ENCODE peak calls at places on chromosomes 3 and 15, in five cellular contexts. B is H1, V is hepatocyte, O is A549, L is bronchial epithelial cell. H is an unnamed sample.

GRCh38 chr3:36700537-36701248 is 63.7 kb downstream of the DCLK3 start:
- DNase-seq in B (peak; percentile 31), V (peak; percentile 75), O (peak; percentile 72), L (peak; percentile 63), H (peak; percentile 47)

GRCh38 chr15:63915888-63916731 is 82.4 kb upstream of the HERC1 start:
- DNase-seq in B (no peak), V (no peak), O (peak; percentile 47), L (peak; percentile 15), H (peak; percentile 13)

GRCh38 chr3:12513694-12514446 is 29.6 kb downstream of the TSEN2 start:
- DNase-seq in B (no peak), V (no peak), O (no peak), L (no peak), H (no peak)

GRCh38 chr3:15206662-15207576 is 873 bp downstream of the CAPN7 start:
- DNase-seq in B (peak; percentile 15), V (peak; percentile 59), O (peak; percentile 43), L (peak; percentile 58), H (no peak)

GRCh38 chr3:128226794-128227399 is 73.6 kb downstream of the EEFSEC start:
- DNase-seq in B (peak; percentile 29), V (peak; percentile 28), O (peak; percentile 29), L (no peak), H (peak; percentile 22)

GRCh38 chr15:56286213-56286612 is 42.5 kb upstream of the RFX7 start:
- DNase-seq in B (no peak), V (no peak), O (peak; percentile 8), L (no peak), H (no peak)

GRCh38 chr3:173624086-173624485 is 226.5 kb downstream of the NLGN1 start:
- DNase-seq in B (no peak), V (no peak), O (no peak), L (no peak), H (no peak)

GRCh38 chr3:194267744-194268658 is 83.1 kb downstream of the CPN2 start:
- DNase-seq in B (no peak), V (no peak), O (no peak), L (no peak), H (no peak)

GRCh38 chr3:42314411-42314810 is 48.4 kb upstream of the CCK start:
- DNase-seq in B (no peak), V (no peak), O (peak; percentile 8), L (no peak), H (no peak)

GRCh38 chr3:66227917-66228316 is 7.1 kb downstream of the SLC25A26 start:
- DNase-seq in B (no peak), V (no peak), O (no peak), L (no peak), H (no peak)

GRCh38 chr3:55592572-55592971 is 105.5 kb upstream of the WNT5A start:
- DNase-seq in B (no peak), V (no peak), O (no peak), L (peak; percentile 64), H (no peak)
- H3K4me3 ChIP-seq in B (no peak overlapping the region), V (no peak overlapping the region), O (no peak overlapping the region), L (no peak overlapping the region), H (no peak overlapping the region)

DNA sequence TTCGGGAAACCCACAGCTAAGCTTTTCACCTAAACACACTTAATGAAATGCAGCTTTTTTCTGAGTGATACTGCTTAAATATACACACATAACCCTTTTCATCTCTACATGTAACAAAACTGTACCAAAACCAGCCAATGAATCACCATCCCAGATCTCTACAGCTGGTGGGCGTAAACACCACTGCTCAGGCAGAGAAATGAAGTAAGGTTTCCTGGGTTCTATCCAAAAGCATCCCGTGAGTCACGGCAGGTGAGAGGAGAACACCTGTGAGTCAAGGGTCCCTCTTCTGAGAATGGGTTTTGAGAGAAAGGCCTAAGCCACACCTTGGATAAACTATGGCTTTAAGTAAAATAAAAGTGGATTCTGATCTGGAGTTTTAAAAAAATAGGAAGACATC is 2.6 kb downstream of the CLDN1 start:
- DNase-seq in B (no peak), V (no peak), O (no peak), L (peak; percentile 99), H (no peak)
- H3K4me3 ChIP-seq in B (no peak overlapping the region), V (no peak overlapping the region), O (peak overlapping the region; percentile 81), L (peak overlapping the region; percentile 24), H (no peak overlapping the region)

DNA sequence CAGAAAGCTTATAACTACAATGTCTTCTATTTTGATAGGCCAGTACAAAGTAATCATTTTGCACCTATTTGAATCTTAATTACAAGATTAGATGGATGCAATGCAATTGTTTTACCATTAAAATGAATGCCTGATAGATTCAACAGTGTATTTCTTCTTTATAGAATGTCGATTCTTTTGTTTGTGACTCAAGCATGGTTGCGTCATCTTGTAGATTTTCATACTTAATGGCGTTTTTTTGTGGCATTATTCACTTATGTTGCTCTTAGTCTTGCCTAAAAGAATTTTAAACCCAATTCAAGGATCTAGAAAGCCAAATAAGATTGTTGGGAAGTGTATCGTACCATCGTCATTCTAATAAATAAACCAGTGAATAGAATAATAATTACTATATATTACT is 21.4 kb downstream of the ZBTB38 start:
- DNase-seq in B (no peak), V (no peak), O (no peak), L (peak; percentile 59), H (no peak)
- H3K4me3 ChIP-seq in B (no peak overlapping the region), V (no peak overlapping the region), O (no peak overlapping the region), L (no peak overlapping the region), H (no peak overlapping the region)

DNA sequence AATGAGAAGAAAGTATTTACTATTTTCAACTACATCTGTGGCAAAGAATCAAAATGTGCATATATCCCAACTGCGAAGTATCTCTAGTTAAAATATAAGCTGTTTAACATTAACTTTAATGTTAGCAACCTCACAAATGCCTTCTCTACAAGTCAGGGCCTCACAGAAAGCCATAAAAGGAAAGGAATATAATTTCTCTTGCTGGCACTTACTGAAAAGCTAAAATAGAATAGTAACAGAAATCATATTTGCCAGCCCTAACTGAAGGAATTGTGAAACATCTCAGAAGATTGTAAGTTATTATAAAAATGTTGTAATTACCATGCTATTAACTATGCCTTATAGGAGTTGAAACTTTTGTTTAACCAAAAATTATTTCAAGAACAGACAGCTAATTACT is 65.1 kb upstream of the MBNL1 start:
- DNase-seq in B (no peak), V (no peak), O (no peak), L (no peak), H (no peak)
- H3K4me3 ChIP-seq in B (no peak overlapping the region), V (no peak overlapping the region), O (peak overlapping the region; percentile 19), L (no peak overlapping the region), H (no peak overlapping the region)

DNA sequence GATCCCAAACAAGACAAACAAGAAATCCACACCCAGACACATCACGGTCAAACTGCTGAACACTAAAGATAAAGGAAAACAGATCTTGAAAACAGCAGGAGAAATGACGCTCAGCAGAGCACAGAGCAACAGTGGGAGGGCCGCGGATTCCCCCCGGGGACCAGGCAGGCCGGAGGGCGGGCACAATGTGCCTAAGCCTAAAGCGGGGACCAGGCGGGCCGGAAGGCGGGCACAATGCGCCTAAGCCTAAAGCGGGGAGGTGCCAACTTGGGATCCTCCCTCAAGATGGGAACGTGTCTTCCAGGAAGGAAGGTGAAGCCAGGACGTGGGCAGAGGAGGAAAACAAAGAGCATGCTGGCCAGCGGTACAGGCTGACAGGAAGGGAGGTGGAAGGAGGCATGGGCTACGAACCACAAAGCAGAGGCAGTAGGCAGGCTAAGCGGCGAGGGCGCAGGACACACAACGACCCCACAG is 31.1 kb downstream of the CYFIP1 start:
- DNase-seq in B (peak; percentile 47), V (peak; percentile 62), O (no peak), L (no peak), H (peak; percentile 13)
- H3K4me3 ChIP-seq in B (no peak overlapping the region), V (no peak overlapping the region), O (no peak overlapping the region), L (no peak overlapping the region), H (no peak overlapping the region)

GRCh38 chr15:74128785-74129350 is 1.5 kb upstream of the ISLR2 start:
- DNase-seq in B (no peak), V (no peak), O (no peak), L (no peak), H (no peak)
- H3K4me3 ChIP-seq in B (peak overlapping the region; percentile 2), V (no peak overlapping the region), O (no peak overlapping the region), L (no peak overlapping the region), H (no peak overlapping the region)

DNA sequence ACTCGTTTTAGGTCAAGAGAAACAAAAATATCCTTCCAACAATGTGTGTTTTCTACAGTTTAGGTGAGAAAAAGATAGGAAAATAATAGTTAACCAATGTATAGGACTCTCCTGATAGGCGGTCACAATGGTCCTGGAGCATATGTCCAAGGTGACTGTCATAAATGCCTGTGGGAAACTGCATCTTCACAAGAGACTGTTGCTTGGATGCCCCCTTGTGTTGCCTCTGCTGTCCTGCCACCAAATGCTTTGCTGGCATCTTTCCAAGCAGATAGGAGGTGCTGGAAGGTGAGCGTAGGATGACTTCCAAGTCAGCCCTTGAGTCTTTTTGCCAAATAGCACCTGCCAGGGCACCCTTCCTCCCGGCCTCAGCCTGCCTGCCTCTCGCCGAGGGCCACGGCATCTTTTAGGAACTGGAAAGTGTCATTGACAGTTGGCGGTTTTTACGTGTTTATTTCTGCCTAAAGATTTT is 24.1 kb upstream of the SACM1L start:
- DNase-seq in B (no peak), V (peak; percentile 70), O (peak; percentile 76), L (peak; percentile 57), H (peak; percentile 41)
- H3K4me3 ChIP-seq in B (no peak overlapping the region), V (no peak overlapping the region), O (no peak overlapping the region), L (no peak overlapping the region), H (no peak overlapping the region)

GRCh38 chr3:63724987-63725386 is 72.5 kb downstream of the SNTN start:
- DNase-seq in B (peak; percentile 50), V (peak; percentile 9), O (no peak), L (peak; percentile 94), H (peak; percentile 11)
- H3K4me3 ChIP-seq in B (no peak overlapping the region), V (no peak overlapping the region), O (no peak overlapping the region), L (no peak overlapping the region), H (no peak overlapping the region)

GRCh38 chr15:90599116-90599515 is 69.4 kb downstream of the CRTC3 start:
- DNase-seq in B (no peak), V (no peak), O (no peak), L (no peak), H (no peak)
- H3K4me3 ChIP-seq in B (no peak overlapping the region), V (no peak overlapping the region), O (no peak overlapping the region), L (no peak overlapping the region), H (no peak overlapping the region)

GRCh38 chr3:168322941-168323340 is 227.2 kb upstream of the GOLIM4 start:
- DNase-seq in B (no peak), V (no peak), O (no peak), L (no peak), H (no peak)
- H3K4me3 ChIP-seq in B (no peak overlapping the region), V (no peak overlapping the region), O (no peak overlapping the region), L (no peak overlapping the region), H (no peak overlapping the region)

H was measured in iPS DF 6.9.